ENCODE peak calls at places on chromosomes 2 and 18, in four cellular contexts. R is HL-60, C is cardiac muscle cell, X is right lobe of liver. A is an unnamed sample.

GRCh38 chr2:226131299-226131784 is 668.3 kb downstream of the IRS1 start:
- DNase-seq in X (no peak), C (no peak), R (no peak), A (no peak)

GRCh38 chr18:62388855-62389760 is 64.0 kb downstream of the TNFRSF11A start:
- DNase-seq in R (no peak), X (no peak), C (no peak), A (no peak)

GRCh38 chr2:235501663-235502009 is 7.8 kb downstream of the AGAP1 start:
- DNase-seq in X (no peak), R (no peak), C (no peak), A (no peak)

GRCh38 chr18:74496508-74497307 is 545 bp downstream of the CNDP2 start:
- DNase-seq in X (no peak), C (peak; percentile 65), R (no peak), A (peak; percentile 79)

GRCh38 chr2:95315801-95316411 is 18.8 kb downstream of the KCNIP3 start:
- DNase-seq in X (no peak), R (no peak), C (peak; percentile 51), A (no peak)

GRCh38 chr2:70797502-70797901 is 7.1 kb upstream of the FIGLA start:
- DNase-seq in R (peak; percentile 47), X (no peak), C (no peak), A (no peak)

GRCh38 chr2:230865324-230865765 is 603 bp downstream of the ITM2C start:
- DNase-seq in R (no peak), C (peak; percentile 29), X (no peak), A (peak; percentile 70)

GRCh38 chr18:23133860-23134779 is 1.2 kb upstream of the CABLES1 start:
- DNase-seq in R (no peak), C (no peak), X (peak; percentile 63), A (peak; percentile 48)

GRCh38 chr2:117536139-117536538 is 278.4 kb upstream of the DDX18 start:
- DNase-seq in C (no peak), R (no peak), X (no peak), A (no peak)

GRCh38 chr2:27407798-27408491 is 1.4 kb downstream of the PPM1G start:
- DNase-seq in R (no peak), C (peak; percentile 65), X (no peak), A (peak; percentile 85)

GRCh38 chr2:155846249-155846648 is 486.3 kb downstream of the NR4A2 start:
- DNase-seq in C (no peak), X (no peak), R (no peak), A (no peak)

GRCh38 chr18:56488739-56489138 is 149.7 kb downstream of the TXNL1 start:
- DNase-seq in X (no peak), R (peak; percentile 91), C (no peak), A (no peak)
- TF ChIP-seq CTCF in X (no peak), R (no peak), C (no peak), A (no peak)

DNA sequence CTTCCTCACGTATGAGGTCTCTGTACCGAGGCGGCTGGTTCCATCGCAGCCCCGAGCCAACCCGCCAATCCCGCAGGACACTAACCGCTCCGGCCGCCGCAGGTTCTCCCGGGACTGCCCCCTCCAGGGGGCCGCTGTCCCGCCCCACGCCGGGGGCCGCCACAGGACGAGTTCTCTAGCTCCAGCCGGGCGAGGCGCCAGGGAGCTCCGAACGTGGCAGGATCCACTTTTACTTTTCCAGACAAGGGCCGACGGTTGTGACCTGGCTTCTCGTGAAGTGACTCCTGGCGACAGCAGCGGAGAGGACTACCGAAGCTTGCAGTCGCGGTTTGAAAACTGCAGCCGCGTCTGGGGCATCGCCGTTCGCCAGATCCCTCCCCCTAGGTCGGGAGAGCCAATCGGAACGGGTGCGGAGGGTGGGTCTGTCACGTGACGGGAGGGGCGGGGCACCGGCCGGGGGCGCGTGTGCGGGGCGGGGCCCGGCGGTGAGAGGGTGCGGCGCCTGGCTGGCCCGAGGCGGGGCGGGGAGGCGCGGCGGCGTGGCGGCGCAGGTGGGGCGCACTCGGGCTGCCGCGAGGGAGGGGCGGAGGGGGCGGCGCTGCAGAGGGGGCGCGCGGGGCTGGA is at the start of gene STK17B:
- DNase-seq in C (peak; percentile 93), R (peak; percentile 81), X (peak; percentile 97), A (peak; percentile 100)
- TF ChIP-seq CTCF in C (peak; percentile 22), R (no peak), X (no peak), A (peak; percentile 15)

GRCh38 chr2:222797308-222797707 is 63.5 kb upstream of the ACSL3 start:
- DNase-seq in C (peak; percentile 60), X (no peak), R (no peak), A (peak; percentile 43)
- TF ChIP-seq CTCF in C (peak; percentile 48), X (peak; percentile 36), R (no peak), A (peak; percentile 65)

GRCh38 chr2:51247252-51247651 is 215.3 kb upstream of the NRXN1 start:
- DNase-seq in X (no peak), R (no peak), C (no peak), A (no peak)
- TF ChIP-seq CTCF in X (no peak), R (no peak), C (no peak), A (no peak)

DNA sequence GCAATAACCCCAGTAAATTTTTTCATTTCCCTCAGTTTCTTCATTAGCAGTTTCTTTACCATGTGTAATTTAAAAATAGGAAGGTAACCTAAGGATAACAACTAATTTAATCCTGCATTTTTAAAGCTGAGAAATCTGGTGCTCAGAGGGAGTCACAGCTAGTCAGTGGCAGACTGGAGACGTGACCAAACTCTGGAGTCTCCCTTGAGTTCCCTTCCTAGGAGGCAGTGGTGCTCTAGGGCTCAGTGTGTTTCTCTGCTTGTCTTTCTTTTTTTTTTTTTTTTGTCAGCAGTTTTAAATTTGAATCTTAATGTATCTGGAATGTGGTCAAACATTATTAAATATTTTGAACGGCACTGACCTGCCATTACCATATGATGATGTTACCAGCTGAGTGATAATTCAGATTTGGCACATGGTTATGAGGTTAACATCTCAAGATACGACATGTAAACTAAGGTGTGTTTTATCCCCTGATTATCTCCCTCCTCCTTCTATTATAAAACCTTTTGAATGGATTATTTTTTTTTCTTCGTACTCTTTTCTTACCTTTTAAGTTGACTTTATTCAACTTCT is 226.2 kb downstream of the GALNT13 start:
- DNase-seq in C (no peak), X (no peak), R (no peak), A (no peak)
- TF ChIP-seq CTCF in C (no peak), X (no peak), R (no peak), A (no peak)

GRCh38 chr2:16441431-16441830 is 224.2 kb downstream of the CYRIA start:
- DNase-seq in X (no peak), C (no peak), R (no peak), A (no peak)

GRCh38 chr2:16437189-16437588 is 228.4 kb downstream of the CYRIA start:
- DNase-seq in C (no peak), X (no peak), R (no peak), A (no peak)

GRCh38 chr2:16438571-16439294 is 226.9 kb downstream of the CYRIA start:
- DNase-seq in R (no peak), X (no peak), C (no peak), A (no peak)

GRCh38 chr2:16442971-16443370 is 222.7 kb downstream of the CYRIA start:
- DNase-seq in X (no peak), R (no peak), C (no peak), A (no peak)
- TF ChIP-seq CTCF in X (no peak), R (no peak), C (no peak), A (no peak)

GRCh38 chr18:54020346-54020745 is 204.1 kb downstream of the MBD2 start:
- DNase-seq in R (no peak), C (no peak), X (no peak), A (no peak)
- TF ChIP-seq CTCF in R (no peak), C (no peak), X (no peak), A (no peak)

A was measured in SK-N-SH.